ENCODE peak calls at places on chromosomes 7 and 10, in four cellular contexts. W is stomach, C is AG10803, R is BE2C. H is an unnamed sample.

GRCh38 chr7:149828357-149829309 is 9.5 kb upstream of the ZNF862 start:
- DNase-seq in W (no peak), C (no peak), R (no peak), H (no peak)

GRCh38 chr7:137169282-137169698 is 174.2 kb downstream of the PTN start:
- DNase-seq in C (peak), R (peak), W (peak), H (peak)

GRCh38 chr7:15916666-15917388 is 230.3 kb upstream of the MEOX2 start:
- DNase-seq in R (no peak), C (peak), W (no peak), H (no peak)

GRCh38 chr7:3134715-3135114 is 91.0 kb upstream of the CARD11 start:
- DNase-seq in R (no peak), W (no peak), C (no peak), H (no peak)

GRCh38 chr10:37222046-37222445 is 96.6 kb downstream of the ANKRD30A start:
- DNase-seq in R (no peak), C (no peak), W (no peak), H (no peak)

GRCh38 chr7:157558061-157558460 is 221.3 kb downstream of the DNAJB6 start:
- DNase-seq in C (no peak), W (no peak), R (no peak), H (no peak)

GRCh38 chr10:93245772-93246171 is 172.1 kb downstream of the CYP26A1 start:
- DNase-seq in C (no peak), R (no peak), W (no peak), H (no peak)

GRCh38 chr10:56317603-56318002 is 43.5 kb downstream of the ZWINT start:
- DNase-seq in R (no peak), C (no peak), W (no peak), H (no peak)

GRCh38 chr7:106757846-106758245 is 96.9 kb upstream of the CCDC71L start:
- DNase-seq in C (peak), W (no peak), R (peak), H (no peak)

GRCh38 chr7:18119985-18120384 is 92.3 kb upstream of the PRPS1L1 start:
- DNase-seq in C (peak), W (no peak), R (no peak), H (no peak)

GRCh38 chr7:78434281-78434680 is 635.7 kb downstream of the PHTF2 start:
- DNase-seq in W (no peak), R (no peak), C (no peak), H (no peak)

GRCh38 chr7:1331026-1331425 is 98.4 kb downstream of the UNCX start:
- DNase-seq in C (no peak), W (no peak), R (no peak), H (no peak)

GRCh38 chr7:2196381-2197378 is 36.1 kb downstream of the MAD1L1 start:
- DNase-seq in R (no peak), C (no peak), W (peak), H (no peak)

GRCh38 chr10:125370578-125370977 is 210.2 kb upstream of the CTBP2 start:
- DNase-seq in R (peak), C (no peak), W (no peak), H (no peak)

GRCh38 chr10:86963341-86963919 is 4.9 kb upstream of the ADIRF start:
- DNase-seq in W (peak), C (no peak), R (no peak), H (peak)

GRCh38 chr10:11625019-11625735 is 13.7 kb upstream of the USP6NL start:
- DNase-seq in W (no peak), C (no peak), R (no peak), H (no peak)

GRCh38 chr7:15747187-15748111 is 61.0 kb upstream of the MEOX2 start:
- DNase-seq in C (peak), W (no peak), R (no peak), H (no peak)

GRCh38 chr7:148882192-148882591 is 1.9 kb downstream of the EZH2 start:
- DNase-seq in R (no peak), C (no peak), W (no peak), H (no peak)

DNA sequence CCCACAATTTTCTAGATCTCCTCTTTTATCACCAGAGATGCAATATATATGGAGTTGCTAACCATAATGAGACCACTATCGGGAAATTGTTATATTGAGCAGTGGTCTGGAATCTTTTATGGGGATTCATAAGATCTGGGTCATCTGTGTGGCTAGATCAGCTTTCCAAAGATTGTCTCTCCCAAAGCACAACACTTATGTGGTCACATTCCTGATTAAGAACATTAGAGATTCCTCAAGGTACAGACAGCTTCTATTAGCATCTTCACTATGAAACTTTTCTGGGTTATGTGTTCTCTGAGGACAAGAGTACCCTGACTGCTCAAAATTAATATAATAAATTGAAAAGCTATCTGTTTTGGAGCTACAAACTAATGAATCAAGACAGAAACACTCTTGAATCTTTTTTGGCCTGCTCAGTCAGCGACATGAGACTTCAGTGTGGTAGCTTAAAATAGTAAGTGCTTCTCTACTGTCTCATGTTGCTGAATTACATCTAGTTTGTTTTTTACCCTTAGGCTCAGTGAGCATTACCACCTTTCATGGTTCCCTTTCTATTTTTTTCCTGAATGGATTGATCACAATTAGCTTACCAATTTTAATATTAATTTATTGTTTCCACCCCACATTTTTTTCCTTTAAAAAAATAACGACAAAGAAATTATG is 42.6 kb upstream of the STRIP2 start:
- DNase-seq in W (no peak), R (no peak), C (no peak), H (no peak)
- H3K4me3 ChIP-seq in W (no peak), R (no peak), C (no peak), H (no peak)

GRCh38 chr7:44136731-44137130 is 4.4 kb downstream of the MYL7 start:
- DNase-seq in R (no peak), C (peak), W (no peak), H (no peak)
- H3K4me3 ChIP-seq in R (no peak), C (no peak), W (no peak), H (no peak)

GRCh38 chr7:25432807-25433206 is 204.5 kb upstream of the NPVF start:
- DNase-seq in C (no peak), W (no peak), R (no peak), H (no peak)

GRCh38 chr7:25429731-25430130 is 201.4 kb upstream of the NPVF start:
- DNase-seq in W (no peak), C (peak), R (no peak), H (no peak)

GRCh38 chr7:25431956-25432355 is 203.7 kb upstream of the NPVF start:
- DNase-seq in C (no peak), W (no peak), R (no peak), H (no peak)

GRCh38 chr7:25427721-25428120 is 199.4 kb upstream of the NPVF start:
- DNase-seq in C (no peak), W (no peak), R (no peak), H (no peak)

DNA sequence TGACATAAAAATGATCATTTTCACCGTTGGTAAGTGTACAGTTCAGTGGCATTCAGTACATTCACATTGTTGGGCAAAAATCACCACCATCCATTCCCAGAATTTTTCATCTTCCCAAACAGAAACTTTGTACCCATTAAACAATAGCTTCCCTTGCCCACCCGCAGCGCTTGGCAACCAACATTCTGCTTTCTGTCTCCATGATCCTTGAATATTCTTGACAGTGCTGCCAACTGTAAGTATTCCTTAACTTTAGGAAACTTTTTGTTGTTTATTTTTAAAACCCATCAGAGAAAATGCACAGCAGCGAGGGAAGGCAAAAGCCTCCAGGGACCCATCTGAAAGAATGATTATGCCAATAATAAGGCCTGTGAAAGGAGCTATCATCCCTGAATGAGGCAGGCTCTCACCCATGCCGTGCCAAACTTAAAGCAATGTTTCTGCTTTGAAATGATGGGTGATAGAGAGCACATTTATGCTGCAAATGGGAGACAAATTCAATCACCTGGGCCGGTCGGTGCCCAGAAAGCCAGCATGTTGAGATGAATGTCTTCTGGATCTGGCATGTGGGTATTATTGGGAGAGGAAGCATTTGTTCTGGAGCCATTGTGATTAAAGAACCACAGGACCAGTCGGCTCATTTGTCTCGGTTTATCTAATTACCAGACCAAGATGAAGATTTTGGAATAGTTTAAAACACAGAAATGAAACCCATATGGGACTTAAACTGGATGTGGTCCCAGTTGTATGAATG is 202.1 kb upstream of the NPVF start:
- DNase-seq in W (no peak), R (peak), C (no peak), H (no peak)
- H3K4me3 ChIP-seq in W (no peak), R (no peak), C (no peak), H (no peak)

GRCh38 chr10:113476191-113476590 is 76.7 kb upstream of the HABP2 start:
- DNase-seq in W (no peak), C (peak), R (no peak), H (no peak)
- H3K4me3 ChIP-seq in W (no peak), C (peak), R (no peak), H (no peak)

GRCh38 chr10:71216751-71217265 is 4.4 kb downstream of the UNC5B start:
- DNase-seq in C (peak), W (peak), R (peak), H (no peak)
- H3K4me3 ChIP-seq in C (peak), W (peak), R (peak), H (peak)

GRCh38 chr10:110860576-110861241 is 11.0 kb upstream of the PDCD4 start:
- DNase-seq in R (peak), W (no peak), C (no peak), H (no peak)
- H3K4me3 ChIP-seq in R (no peak), W (no peak), C (no peak), H (no peak)

GRCh38 chr10:4127518-4128315 is 342.7 kb upstream of the KLF6 start:
- DNase-seq in R (no peak), C (no peak), W (peak), H (no peak)
- H3K4me3 ChIP-seq in R (no peak), C (no peak), W (no peak), H (no peak)

GRCh38 chr10:124338276-124338915 is 80.3 kb downstream of the OAT start:
- DNase-seq in C (no peak), W (peak), R (no peak), H (no peak)
- H3K4me3 ChIP-seq in C (no peak), W (no peak), R (no peak), H (no peak)

GRCh38 chr10:101123085-101123814 is 7.8 kb upstream of the TLX1 start:
- DNase-seq in W (peak), C (no peak), R (peak), H (no peak)

GRCh38 chr10:101120520-101120883 is 10.6 kb upstream of the TLX1 start:
- DNase-seq in R (no peak), C (no peak), W (no peak), H (no peak)

GRCh38 chr10:101120884-101121660 is 10.0 kb upstream of the TLX1 start:
- DNase-seq in W (peak), R (no peak), C (no peak), H (no peak)

GRCh38 chr10:101122270-101123084 is 8.6 kb upstream of the TLX1 start:
- DNase-seq in R (no peak), W (no peak), C (no peak), H (no peak)

DNA sequence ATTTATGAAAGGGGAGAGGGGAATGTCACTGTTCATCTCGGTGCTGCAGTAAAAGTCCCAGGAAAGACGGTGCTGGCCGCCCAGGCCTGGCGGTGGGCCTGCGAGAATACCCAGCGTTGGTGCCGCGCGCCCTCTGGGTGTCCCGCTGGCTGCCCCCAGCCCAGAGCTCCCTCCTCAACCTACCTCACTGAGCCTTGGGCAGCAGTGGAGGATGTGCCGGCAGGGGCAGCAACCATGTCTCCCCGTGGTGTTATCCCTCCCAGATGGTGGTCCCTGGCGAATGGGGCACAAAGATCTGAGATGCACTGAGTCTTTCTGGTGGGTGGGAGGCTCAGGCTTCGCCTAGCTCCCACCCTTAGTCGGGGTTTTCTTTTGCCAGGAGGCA is 9.4 kb upstream of the TLX1 start:
- DNase-seq in W (no peak), R (no peak), C (no peak), H (no peak)
- H3K4me3 ChIP-seq in W (peak), R (no peak), C (peak), H (peak)